ENCODE peak calls at places on chromosomes 12 and 14, in four cellular contexts. One of them, this sample, is unnamed.

GRCh38 chr12:90945070-90945649 is 9.8 kb downstream of the CCER1 start:
- DNase-seq in mesendoderm: no peak
- DNase-seq in H1: no peak
- DNase-seq in H9: no peak
- DNase-seq in this sample: peak; percentile 60

GRCh38 chr12:4855121-4855924 is 54.4 kb upstream of the KCNA1 start:
- DNase-seq in mesendoderm: peak; percentile 92
- DNase-seq in H1: peak; percentile 67
- DNase-seq in H9: peak; percentile 90
- DNase-seq in this sample: peak; percentile 63

GRCh38 chr12:65941388-65941787 is 117.1 kb downstream of the HMGA2 start:
- DNase-seq in mesendoderm: no peak
- DNase-seq in H1: no peak
- DNase-seq in H9: no peak
- DNase-seq in this sample: no peak

GRCh38 chr12:101078144-101078543 is 131.9 kb downstream of the SLC5A8 start:
- DNase-seq in mesendoderm: peak; percentile 30
- DNase-seq in H1: no peak
- DNase-seq in H9: no peak
- DNase-seq in this sample: no peak

GRCh38 chr14:102776761-102777710 is at the start of gene TRAF3:
- DNase-seq in mesendoderm: no peak
- DNase-seq in H1: no peak
- DNase-seq in H9: peak; percentile 27
- DNase-seq in this sample: peak; percentile 81

GRCh38 chr12:20105938-20106337 is 262.4 kb upstream of the PDE3A start:
- DNase-seq in mesendoderm: no peak
- DNase-seq in H1: no peak
- DNase-seq in H9: no peak
- DNase-seq in this sample: peak; percentile 44

GRCh38 chr14:63551338-63551737 is 8.2 kb upstream of the PPP2R5E start:
- DNase-seq in mesendoderm: no peak
- DNase-seq in H1: no peak
- DNase-seq in H9: no peak
- DNase-seq in this sample: no peak

GRCh38 chr12:113322353-113322752 is 12.6 kb downstream of the SLC8B1 start:
- DNase-seq in mesendoderm: no peak
- DNase-seq in H1: no peak
- DNase-seq in H9: no peak
- DNase-seq in this sample: peak; percentile 75

GRCh38 chr14:58747181-58747580 is 109.4 kb downstream of the DACT1 start:
- DNase-seq in mesendoderm: no peak
- DNase-seq in H1: no peak
- DNase-seq in H9: no peak
- DNase-seq in this sample: peak; percentile 51

GRCh38 chr12:4506870-4507269 is 31.8 kb upstream of the RAD51AP1 start:
- DNase-seq in mesendoderm: no peak
- DNase-seq in H1: no peak
- DNase-seq in H9: no peak
- DNase-seq in this sample: no peak

GRCh38 chr12:227286-227915 is 13.4 kb upstream of the SLC6A12 start:
- DNase-seq in mesendoderm: no peak
- DNase-seq in H1: peak; percentile 23
- DNase-seq in H9: peak; percentile 23
- DNase-seq in this sample: no peak

GRCh38 chr12:41190360-41190759 is 2.2 kb downstream of the PDZRN4 start:
- DNase-seq in mesendoderm: peak; percentile 37
- DNase-seq in H1: no peak
- DNase-seq in H9: peak; percentile 32
- DNase-seq in this sample: peak; percentile 14

GRCh38 chr12:116534341-116535121 is 24.6 kb upstream of the MAP1LC3B2 start:
- DNase-seq in mesendoderm: peak; percentile 68
- DNase-seq in H1: peak; percentile 53
- DNase-seq in H9: peak; percentile 52
- DNase-seq in this sample: peak; percentile 44

GRCh38 chr14:77616133-77616453 is 344 bp downstream of the SPTLC2 start:
- DNase-seq in mesendoderm: no peak
- DNase-seq in H1: no peak
- DNase-seq in H9: no peak
- DNase-seq in this sample: no peak

GRCh38 chr14:72615511-72616121 is 278.3 kb downstream of the DPF3 start:
- DNase-seq in mesendoderm: peak; percentile 60
- DNase-seq in H1: peak; percentile 33
- DNase-seq in H9: no peak
- DNase-seq in this sample: peak; percentile 48

GRCh38 chr14:52939427-52939826 is 11.4 kb downstream of the FERMT2 start:
- DNase-seq in mesendoderm: no peak
- DNase-seq in H1: no peak
- DNase-seq in H9: no peak
- DNase-seq in this sample: no peak

GRCh38 chr14:51488569-51489220 is 163.0 kb upstream of the FRMD6 start:
- DNase-seq in mesendoderm: no peak
- DNase-seq in H1: no peak
- DNase-seq in H9: no peak
- DNase-seq in this sample: no peak

GRCh38 chr14:101598571-101599233 is 37.4 kb downstream of the DIO3 start:
- DNase-seq in mesendoderm: no peak
- DNase-seq in H1: no peak
- DNase-seq in H9: no peak
- DNase-seq in this sample: no peak

GRCh38 chr14:102591372-102591943 is 991 bp upstream of the RCOR1 start:
- DNase-seq in mesendoderm: no peak
- DNase-seq in H1: peak; percentile 64
- DNase-seq in H9: no peak
- DNase-seq in this sample: no peak

GRCh38 chr12:117514016-117514415 is 152.6 kb upstream of the NOS1 start:
- DNase-seq in mesendoderm: no peak
- DNase-seq in H1: no peak
- DNase-seq in H9: no peak
- DNase-seq in this sample: peak; percentile 40

GRCh38 chr14:67722293-67722692 is 20.6 kb downstream of the RDH12 start:
- DNase-seq in mesendoderm: peak; percentile 63
- DNase-seq in H1: no peak
- DNase-seq in H9: peak; percentile 58
- DNase-seq in this sample: no peak

GRCh38 chr14:93044601-93045000 is 71.1 kb downstream of the ITPK1 start:
- DNase-seq in mesendoderm: no peak
- DNase-seq in H1: no peak
- DNase-seq in H9: no peak
- DNase-seq in this sample: peak; percentile 6

GRCh38 chr12:2488596-2488995 is 306.2 kb upstream of the FKBP4 start:
- DNase-seq in mesendoderm: no peak
- DNase-seq in H1: no peak
- DNase-seq in H9: no peak
- DNase-seq in this sample: no peak

GRCh38 chr12:132329036-132329738 is at the start of gene GALNT9:
- DNase-seq in mesendoderm: peak; percentile 31
- DNase-seq in H1: peak; percentile 86
- DNase-seq in H9: peak; percentile 72
- DNase-seq in this sample: no peak

GRCh38 chr12:93943766-93944165 is 204.6 kb upstream of the PLXNC1 start:
- DNase-seq in mesendoderm: peak; percentile 37
- DNase-seq in H1: no peak
- DNase-seq in H9: no peak
- DNase-seq in this sample: no peak

GRCh38 chr12:8501720-8502119 is 11.6 kb upstream of the CLEC4D start:
- DNase-seq in mesendoderm: no peak
- DNase-seq in H1: no peak
- DNase-seq in H9: no peak
- DNase-seq in this sample: no peak

GRCh38 chr12:58443273-58443980 is 476.9 kb downstream of the LRIG3 start:
- DNase-seq in mesendoderm: peak; percentile 67
- DNase-seq in H1: peak; percentile 52
- DNase-seq in H9: peak; percentile 45
- DNase-seq in this sample: peak; percentile 49

GRCh38 chr12:12810507-12811143 is 2.5 kb upstream of the DDX47 start:
- DNase-seq in mesendoderm: no peak
- DNase-seq in H1: no peak
- DNase-seq in H9: no peak
- DNase-seq in this sample: no peak

GRCh38 chr12:19834596-19834995 is 395.3 kb downstream of the AEBP2 start:
- DNase-seq in mesendoderm: no peak
- DNase-seq in H1: no peak
- DNase-seq in H9: no peak
- DNase-seq in this sample: no peak

GRCh38 chr14:20790439-20791116 is 9.5 kb downstream of the RNASE6 start:
- DNase-seq in mesendoderm: no peak
- DNase-seq in H1: no peak
- DNase-seq in H9: no peak
- DNase-seq in this sample: no peak

GRCh38 chr12:8156416-8156815 is 399 bp upstream of the ZNF705A start:
- DNase-seq in mesendoderm: no peak
- DNase-seq in H1: no peak
- DNase-seq in H9: no peak
- DNase-seq in this sample: no peak

GRCh38 chr14:100791995-100792394 is 33.9 kb upstream of the MEG3 start:
- DNase-seq in mesendoderm: no peak
- DNase-seq in H1: no peak
- DNase-seq in H9: no peak
- DNase-seq in this sample: no peak

GRCh38 chr12:54861927-54862326 is 7.6 kb downstream of the MUCL1 start:
- DNase-seq in mesendoderm: no peak
- DNase-seq in H1: no peak
- DNase-seq in H9: no peak
- DNase-seq in this sample: no peak
- H3K18ac ChIP-seq in mesendoderm: no peak overlapping the region
- H3K18ac ChIP-seq in H1: no peak overlapping the region
- H3K18ac ChIP-seq in H9: no peak overlapping the region
- H3K18ac ChIP-seq in this sample: no peak overlapping the region

GRCh38 chr14:22972313-22972930 is 9.9 kb downstream of the AJUBA start:
- DNase-seq in mesendoderm: no peak
- DNase-seq in H1: no peak
- DNase-seq in H9: no peak
- DNase-seq in this sample: no peak
- H3K79me2 ChIP-seq in mesendoderm: no peaks in the 10 kb centered on the region
- H3K79me2 ChIP-seq in H1: peaks cover 15% of the 10 kb centered on the region
- H3K79me2 ChIP-seq in H9: no peaks in the 10 kb centered on the region
- H3K79me2 ChIP-seq in this sample: peaks cover 3% of the 10 kb centered on the region

GRCh38 chr12:52204095-52204930 is 12.5 kb upstream of the KRT80 start:
- DNase-seq in mesendoderm: no peak
- DNase-seq in H1: no peak
- DNase-seq in H9: no peak
- DNase-seq in this sample: no peak

GRCh38 chr12:52201520-52201839 is 9.7 kb upstream of the KRT80 start:
- DNase-seq in mesendoderm: no peak
- DNase-seq in H1: no peak
- DNase-seq in H9: no peak
- DNase-seq in this sample: no peak

GRCh38 chr12:52204931-52205505 is 13.2 kb upstream of the KRT80 start:
- DNase-seq in mesendoderm: no peak
- DNase-seq in H1: no peak
- DNase-seq in H9: no peak
- DNase-seq in this sample: no peak

GRCh38 chr12:52202361-52203078 is 10.7 kb upstream of the KRT80 start:
- DNase-seq in mesendoderm: peak; percentile 37
- DNase-seq in H1: no peak
- DNase-seq in H9: no peak
- DNase-seq in this sample: no peak

GRCh38 chr12:52203126-52203921 is 11.5 kb upstream of the KRT80 start:
- DNase-seq in mesendoderm: peak; percentile 69
- DNase-seq in H1: no peak
- DNase-seq in H9: no peak
- DNase-seq in this sample: peak; percentile 76
- H2BK5ac ChIP-seq in mesendoderm: peak overlapping the region; percentile 0
- H2BK5ac ChIP-seq in H1: peak overlapping the region; percentile 57
- H2BK5ac ChIP-seq in H9: no peak overlapping the region
- H2BK5ac ChIP-seq in this sample: peak overlapping the region; percentile 25

GRCh38 chr12:46218509-46219095 is 50.2 kb downstream of the SLC38A1 start:
- DNase-seq in mesendoderm: no peak
- DNase-seq in H1: no peak
- DNase-seq in H9: no peak
- DNase-seq in this sample: peak; percentile 62

GRCh38 chr12:46219147-46219891 is 49.5 kb downstream of the SLC38A1 start:
- DNase-seq in mesendoderm: no peak
- DNase-seq in H1: no peak
- DNase-seq in H9: no peak
- DNase-seq in this sample: no peak

GRCh38 chr12:46217686-46218508 is 50.9 kb downstream of the SLC38A1 start:
- DNase-seq in mesendoderm: no peak
- DNase-seq in H1: no peak
- DNase-seq in H9: no peak
- DNase-seq in this sample: no peak

GRCh38 chr12:46221255-46222128 is 47.4 kb downstream of the SLC38A1 start:
- DNase-seq in mesendoderm: peak; percentile 85
- DNase-seq in H1: no peak
- DNase-seq in H9: no peak
- DNase-seq in this sample: peak; percentile 61

GRCh38 chr12:46219892-46220655 is 48.8 kb downstream of the SLC38A1 start:
- DNase-seq in mesendoderm: peak; percentile 86
- DNase-seq in H1: no peak
- DNase-seq in H9: no peak
- DNase-seq in this sample: peak; percentile 96
- H3K18ac ChIP-seq in mesendoderm: peak overlapping the region; percentile 80
- H3K18ac ChIP-seq in H1: no peak overlapping the region
- H3K18ac ChIP-seq in H9: no peak overlapping the region
- H3K18ac ChIP-seq in this sample: no peak overlapping the region